ENCODE peak calls at places on chromosome 13, in six cellular contexts. One of them, this sample, is unnamed.
A peak's percentile ranks its signal among the peaks of the same experiment; 100 is the strongest.

GRCh38 chr13:21673592-21674270 is 2.9 kb downstream of the FGF9 start:
- DNase-seq in right cardiac atrium: peak; percentile 74
- DNase-seq in AG04450: no peak
- DNase-seq in IMR-90: peak; percentile 36
- DNase-seq in psoas muscle: peak; percentile 52
- DNase-seq in neuronal stem cell: peak; percentile 72
- DNase-seq in this sample: peak; percentile 66

GRCh38 chr13:39283062-39283461 is 244.8 kb downstream of the NHLRC3 start:
- DNase-seq in right cardiac atrium: no peak
- DNase-seq in AG04450: no peak
- DNase-seq in IMR-90: no peak
- DNase-seq in psoas muscle: no peak
- DNase-seq in neuronal stem cell: no peak
- DNase-seq in this sample: no peak

GRCh38 chr13:44930280-44930679 is 59.0 kb downstream of the NUFIP1 start:
- DNase-seq in right cardiac atrium: no peak
- DNase-seq in AG04450: no peak
- DNase-seq in IMR-90: no peak
- DNase-seq in psoas muscle: no peak
- DNase-seq in neuronal stem cell: no peak
- DNase-seq in this sample: no peak

GRCh38 chr13:31731923-31732322 is 7.4 kb upstream of the RXFP2 start:
- DNase-seq in right cardiac atrium: no peak
- DNase-seq in AG04450: no peak
- DNase-seq in IMR-90: no peak
- DNase-seq in psoas muscle: no peak
- DNase-seq in neuronal stem cell: no peak
- DNase-seq in this sample: no peak

GRCh38 chr13:84430015-84430414 is 547.7 kb upstream of the SLITRK1 start:
- DNase-seq in right cardiac atrium: no peak
- DNase-seq in AG04450: no peak
- DNase-seq in IMR-90: peak; percentile 40
- DNase-seq in psoas muscle: no peak
- DNase-seq in neuronal stem cell: no peak
- DNase-seq in this sample: no peak

GRCh38 chr13:104773775-104774174 is 1707.6 kb upstream of the SLC10A2 start:
- DNase-seq in right cardiac atrium: no peak
- DNase-seq in AG04450: peak; percentile 21
- DNase-seq in IMR-90: peak; percentile 54
- DNase-seq in psoas muscle: no peak
- DNase-seq in neuronal stem cell: peak; percentile 35
- DNase-seq in this sample: peak; percentile 72

GRCh38 chr13:100213576-100213975 is 124.7 kb downstream of the PCCA start:
- DNase-seq in right cardiac atrium: no peak
- DNase-seq in AG04450: no peak
- DNase-seq in IMR-90: peak; percentile 44
- DNase-seq in psoas muscle: no peak
- DNase-seq in neuronal stem cell: no peak
- DNase-seq in this sample: no peak

GRCh38 chr13:52027832-52028231 is 3.3 kb downstream of the UTP14C start:
- DNase-seq in right cardiac atrium: no peak
- DNase-seq in AG04450: no peak
- DNase-seq in IMR-90: no peak
- DNase-seq in psoas muscle: no peak
- DNase-seq in neuronal stem cell: no peak
- DNase-seq in this sample: no peak

GRCh38 chr13:80251403-80251802 is 89.5 kb downstream of the SPRY2 start:
- DNase-seq in right cardiac atrium: no peak
- DNase-seq in AG04450: peak; percentile 4
- DNase-seq in IMR-90: peak; percentile 60
- DNase-seq in psoas muscle: no peak
- DNase-seq in neuronal stem cell: no peak
- DNase-seq in this sample: peak; percentile 31

GRCh38 chr13:49791214-49791752 is 1.2 kb downstream of the KPNA3 start:
- DNase-seq in right cardiac atrium: no peak
- DNase-seq in AG04450: no peak
- DNase-seq in IMR-90: peak; percentile 35
- DNase-seq in psoas muscle: no peak
- DNase-seq in neuronal stem cell: no peak
- DNase-seq in this sample: peak; percentile 77

GRCh38 chr13:75685239-75685697 is 49.1 kb downstream of the LMO7 start:
- DNase-seq in right cardiac atrium: no peak
- DNase-seq in AG04450: peak; percentile 72
- DNase-seq in IMR-90: peak; percentile 91
- DNase-seq in psoas muscle: no peak
- DNase-seq in neuronal stem cell: peak; percentile 6
- DNase-seq in this sample: no peak

GRCh38 chr13:109400192-109400591 is 386.2 kb downstream of the IRS2 start:
- DNase-seq in right cardiac atrium: peak; percentile 62
- DNase-seq in AG04450: no peak
- DNase-seq in IMR-90: no peak
- DNase-seq in psoas muscle: no peak
- DNase-seq in neuronal stem cell: no peak
- DNase-seq in this sample: peak; percentile 96

GRCh38 chr13:45040626-45041025 is 51.3 kb downstream of the GPALPP1 start:
- DNase-seq in right cardiac atrium: no peak
- DNase-seq in AG04450: no peak
- DNase-seq in IMR-90: no peak
- DNase-seq in psoas muscle: no peak
- DNase-seq in neuronal stem cell: no peak
- DNase-seq in this sample: no peak

GRCh38 chr13:47679391-47679790 is 321.7 kb downstream of the SUCLA2 start:
- DNase-seq in right cardiac atrium: no peak
- DNase-seq in AG04450: no peak
- DNase-seq in IMR-90: peak; percentile 59
- DNase-seq in psoas muscle: no peak
- DNase-seq in neuronal stem cell: no peak
- DNase-seq in this sample: no peak

GRCh38 chr13:36905944-36906343 is 14.1 kb downstream of the SMAD9 start:
- DNase-seq in right cardiac atrium: no peak
- DNase-seq in AG04450: no peak
- DNase-seq in IMR-90: no peak
- DNase-seq in psoas muscle: no peak
- DNase-seq in neuronal stem cell: no peak
- DNase-seq in this sample: no peak
- H3K4me3 ChIP-seq in right cardiac atrium: no peak overlapping the region
- H3K4me3 ChIP-seq in AG04450: no peak overlapping the region
- H3K4me3 ChIP-seq in IMR-90: no peak overlapping the region
- H3K4me3 ChIP-seq in psoas muscle: no peak overlapping the region
- H3K4me3 ChIP-seq in neuronal stem cell: no peak overlapping the region
- H3K4me3 ChIP-seq in this sample: no peak overlapping the region

GRCh38 chr13:112967666-112968379 is 1.2 kb upstream of the MCF2L start:
- DNase-seq in right cardiac atrium: no peak
- DNase-seq in AG04450: no peak
- DNase-seq in IMR-90: no peak
- DNase-seq in psoas muscle: no peak
- DNase-seq in neuronal stem cell: peak; percentile 40
- DNase-seq in this sample: no peak
- H3K4me3 ChIP-seq in right cardiac atrium: peak overlapping the region; percentile 59
- H3K4me3 ChIP-seq in AG04450: no peak overlapping the region
- H3K4me3 ChIP-seq in IMR-90: no peak overlapping the region
- H3K4me3 ChIP-seq in psoas muscle: peak overlapping the region; percentile 53
- H3K4me3 ChIP-seq in neuronal stem cell: peak overlapping the region; percentile 7
- H3K4me3 ChIP-seq in this sample: no peak overlapping the region

GRCh38 chr13:53338760-53339159 is 310.1 kb downstream of the OLFM4 start:
- DNase-seq in right cardiac atrium: no peak
- DNase-seq in AG04450: no peak
- DNase-seq in IMR-90: no peak
- DNase-seq in psoas muscle: no peak
- DNase-seq in neuronal stem cell: no peak
- DNase-seq in this sample: no peak

GRCh38 chr13:53343345-53343744 is 314.7 kb downstream of the OLFM4 start:
- DNase-seq in right cardiac atrium: no peak
- DNase-seq in AG04450: no peak
- DNase-seq in IMR-90: no peak
- DNase-seq in psoas muscle: no peak
- DNase-seq in neuronal stem cell: peak; percentile 45
- DNase-seq in this sample: no peak

GRCh38 chr13:53341144-53341510 is 312.5 kb downstream of the OLFM4 start:
- DNase-seq in right cardiac atrium: no peak
- DNase-seq in AG04450: no peak
- DNase-seq in IMR-90: no peak
- DNase-seq in psoas muscle: no peak
- DNase-seq in neuronal stem cell: no peak
- DNase-seq in this sample: no peak

GRCh38 chr13:53340505-53341143 is 312.0 kb downstream of the OLFM4 start:
- DNase-seq in right cardiac atrium: no peak
- DNase-seq in AG04450: no peak
- DNase-seq in IMR-90: no peak
- DNase-seq in psoas muscle: no peak
- DNase-seq in neuronal stem cell: no peak
- DNase-seq in this sample: no peak

GRCh38 chr13:53342623-53343022 is 314.0 kb downstream of the OLFM4 start:
- DNase-seq in right cardiac atrium: no peak
- DNase-seq in AG04450: no peak
- DNase-seq in IMR-90: no peak
- DNase-seq in psoas muscle: no peak
- DNase-seq in neuronal stem cell: no peak
- DNase-seq in this sample: no peak
- H3K4me3 ChIP-seq in right cardiac atrium: no peak overlapping the region
- H3K4me3 ChIP-seq in AG04450: no peak overlapping the region
- H3K4me3 ChIP-seq in IMR-90: no peak overlapping the region
- H3K4me3 ChIP-seq in psoas muscle: no peak overlapping the region
- H3K4me3 ChIP-seq in neuronal stem cell: no peak overlapping the region
- H3K4me3 ChIP-seq in this sample: no peak overlapping the region

DNA sequence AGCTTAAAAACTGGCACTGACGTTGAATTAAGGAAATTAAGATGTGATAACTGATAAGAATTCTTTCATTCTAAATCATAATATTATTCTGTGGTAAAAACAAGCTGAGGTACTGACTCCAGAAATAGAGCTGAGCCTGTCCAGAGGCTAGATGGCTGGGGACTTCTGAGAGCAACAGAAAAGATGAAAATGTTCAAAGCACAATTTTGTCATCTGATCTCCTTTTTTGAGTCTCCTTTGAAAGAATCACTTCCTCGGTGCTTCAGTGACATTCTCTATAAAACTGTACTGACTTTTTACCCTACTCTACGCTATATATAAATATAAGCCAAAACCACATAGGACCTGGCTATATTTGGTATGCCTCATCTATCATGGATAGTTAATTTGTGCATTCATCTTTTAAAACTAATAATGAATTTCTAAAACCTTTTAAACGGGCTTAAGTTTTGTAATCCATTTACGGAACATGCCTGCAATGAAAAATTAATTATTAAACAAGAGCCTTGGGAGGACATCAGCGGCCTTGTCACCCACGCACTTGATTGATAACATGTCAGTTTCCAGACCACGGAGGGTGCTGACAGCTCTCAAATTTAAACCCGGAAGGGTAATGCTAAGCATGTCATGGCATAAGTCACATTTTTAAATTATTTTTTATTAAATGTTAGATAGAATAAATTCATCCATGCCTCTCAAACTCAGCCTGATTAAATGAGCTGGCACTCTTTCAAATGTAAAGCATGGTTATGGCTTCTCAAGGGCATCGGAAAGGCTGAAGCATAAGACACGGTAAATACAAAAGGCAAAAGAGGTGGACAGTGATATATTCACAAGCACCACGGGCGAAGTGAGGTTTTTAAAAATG is 235.4 kb downstream of the PCDH9 start:
- DNase-seq in right cardiac atrium: no peak
- DNase-seq in AG04450: no peak
- DNase-seq in IMR-90: no peak
- DNase-seq in psoas muscle: no peak
- DNase-seq in neuronal stem cell: no peak
- DNase-seq in this sample: no peak
- H3K4me3 ChIP-seq in right cardiac atrium: peak overlapping the region; percentile 40
- H3K4me3 ChIP-seq in AG04450: no peak overlapping the region
- H3K4me3 ChIP-seq in IMR-90: peak overlapping the region; percentile 28
- H3K4me3 ChIP-seq in psoas muscle: peak overlapping the region; percentile 40
- H3K4me3 ChIP-seq in neuronal stem cell: no peak overlapping the region
- H3K4me3 ChIP-seq in this sample: no peak overlapping the region

GRCh38 chr13:30253830-30254229 is 53.5 kb downstream of the KATNAL1 start:
- DNase-seq in right cardiac atrium: no peak
- DNase-seq in AG04450: no peak
- DNase-seq in IMR-90: no peak
- DNase-seq in psoas muscle: no peak
- DNase-seq in neuronal stem cell: no peak
- DNase-seq in this sample: no peak
- H3K4me3 ChIP-seq in right cardiac atrium: no peak overlapping the region
- H3K4me3 ChIP-seq in AG04450: no peak overlapping the region
- H3K4me3 ChIP-seq in IMR-90: no peak overlapping the region
- H3K4me3 ChIP-seq in psoas muscle: no peak overlapping the region
- H3K4me3 ChIP-seq in neuronal stem cell: no peak overlapping the region
- H3K4me3 ChIP-seq in this sample: no peak overlapping the region

GRCh38 chr13:27774651-27775050 is 17.6 kb upstream of the GSX1 start:
- DNase-seq in right cardiac atrium: no peak
- DNase-seq in AG04450: no peak
- DNase-seq in IMR-90: no peak
- DNase-seq in psoas muscle: no peak
- DNase-seq in neuronal stem cell: no peak
- DNase-seq in this sample: no peak

GRCh38 chr13:27775943-27776342 is 16.3 kb upstream of the GSX1 start:
- DNase-seq in right cardiac atrium: no peak
- DNase-seq in AG04450: no peak
- DNase-seq in IMR-90: no peak
- DNase-seq in psoas muscle: no peak
- DNase-seq in neuronal stem cell: no peak
- DNase-seq in this sample: no peak

GRCh38 chr13:27770809-27771208 is 21.5 kb upstream of the GSX1 start:
- DNase-seq in right cardiac atrium: no peak
- DNase-seq in AG04450: no peak
- DNase-seq in IMR-90: peak; percentile 13
- DNase-seq in psoas muscle: no peak
- DNase-seq in neuronal stem cell: no peak
- DNase-seq in this sample: peak; percentile 61

GRCh38 chr13:27772651-27773425 is 19.4 kb upstream of the GSX1 start:
- DNase-seq in right cardiac atrium: no peak
- DNase-seq in AG04450: no peak
- DNase-seq in IMR-90: no peak
- DNase-seq in psoas muscle: no peak
- DNase-seq in neuronal stem cell: no peak
- DNase-seq in this sample: no peak

DNA sequence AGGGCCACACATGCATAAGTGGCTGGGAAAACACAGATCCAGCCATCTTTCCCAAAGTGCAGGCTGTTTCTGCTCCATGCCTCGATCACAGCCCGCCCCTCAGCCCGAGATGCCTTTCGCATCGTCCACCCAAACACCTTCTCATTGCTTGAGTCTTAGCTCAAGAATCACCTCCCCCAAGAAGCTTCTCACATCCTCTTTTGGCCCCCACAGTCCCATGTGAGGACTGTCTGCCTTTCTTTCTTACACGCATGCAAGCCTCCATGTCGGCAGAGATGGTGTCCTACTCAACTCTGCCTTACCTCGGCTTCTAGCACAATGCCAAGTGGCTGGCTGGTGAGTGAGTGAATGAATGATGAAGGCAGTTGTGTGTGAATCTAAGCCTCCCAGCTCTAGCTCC is 18.1 kb upstream of the GSX1 start:
- DNase-seq in right cardiac atrium: no peak
- DNase-seq in AG04450: no peak
- DNase-seq in IMR-90: no peak
- DNase-seq in psoas muscle: no peak
- DNase-seq in neuronal stem cell: no peak
- DNase-seq in this sample: no peak
- H3K4me3 ChIP-seq in right cardiac atrium: no peak overlapping the region
- H3K4me3 ChIP-seq in AG04450: no peak overlapping the region
- H3K4me3 ChIP-seq in IMR-90: no peak overlapping the region
- H3K4me3 ChIP-seq in psoas muscle: no peak overlapping the region
- H3K4me3 ChIP-seq in neuronal stem cell: no peak overlapping the region
- H3K4me3 ChIP-seq in this sample: no peak overlapping the region

GRCh38 chr13:113990321-113990837 is 16.5 kb upstream of the C13orf46 start:
- DNase-seq in right cardiac atrium: peak; percentile 32
- DNase-seq in AG04450: no peak
- DNase-seq in IMR-90: no peak
- DNase-seq in psoas muscle: no peak
- DNase-seq in neuronal stem cell: no peak
- DNase-seq in this sample: no peak
- H3K4me3 ChIP-seq in right cardiac atrium: no peak overlapping the region
- H3K4me3 ChIP-seq in AG04450: no peak overlapping the region
- H3K4me3 ChIP-seq in IMR-90: no peak overlapping the region
- H3K4me3 ChIP-seq in psoas muscle: no peak overlapping the region
- H3K4me3 ChIP-seq in neuronal stem cell: peak overlapping the region; percentile 40
- H3K4me3 ChIP-seq in this sample: no peak overlapping the region

This sample was measured in NB4.